ENCODE peak calls at places on chromosomes 2 and 18, in six cellular contexts. B is HCT116, M is endothelial cell of umbilical vein, F is GM12878, H is breast epithelium, E is sigmoid colon. S is an unnamed sample.

GRCh38 chr2:181924336-181924735 is 32.8 kb downstream of the ITPRID2 start:
- DNase-seq in B (no peak), M (no peak), F (no peak), H (no peak), E (no peak), S (no peak)

GRCh38 chr2:219916761-219917160 is 289.3 kb downstream of the SLC4A3 start:
- DNase-seq in B (no peak), M (no peak), F (no peak), H (no peak), E (no peak), S (no peak)

GRCh38 chr18:48007955-48008701 is 77.7 kb upstream of the SMAD2 start:
- DNase-seq in B (no peak), M (peak), F (no peak), H (peak), E (peak), S (peak)

GRCh38 chr2:214985619-214986018 is 152.8 kb downstream of the ABCA12 start:
- DNase-seq in B (no peak), M (no peak), F (no peak), H (no peak), E (no peak), S (no peak)

GRCh38 chr2:110720547-110720946 is 11.8 kb upstream of the ACOXL start:
- DNase-seq in B (no peak), M (no peak), F (no peak), H (no peak), E (no peak), S (no peak)

GRCh38 chr2:63399171-63399570 is 189.1 kb downstream of the WDPCP start:
- DNase-seq in B (no peak), M (no peak), F (no peak), H (no peak), E (no peak), S (no peak)

GRCh38 chr2:2597712-2598111 is 266.6 kb upstream of the MYT1L start:
- DNase-seq in B (no peak), M (no peak), F (no peak), H (no peak), E (no peak), S (no peak)

GRCh38 chr18:32373995-32374394 is 96.7 kb downstream of the GAREM1 start:
- DNase-seq in B (peak), M (peak), F (no peak), H (no peak), E (no peak), S (no peak)

GRCh38 chr18:30113454-30113853 is 929.1 kb downstream of the DSC3 start:
- DNase-seq in B (no peak), M (peak), F (no peak), H (no peak), E (no peak), S (no peak)

GRCh38 chr2:157256621-157257020 is 884 bp upstream of the GALNT5 start:
- DNase-seq in B (no peak), M (no peak), F (peak), H (no peak), E (no peak), S (no peak)

GRCh38 chr2:1366546-1367134 is 46.6 kb upstream of the TPO start:
- DNase-seq in B (no peak), M (no peak), F (no peak), H (no peak), E (peak), S (peak)

GRCh38 chr2:212147921-212148513 is 390.6 kb downstream of the ERBB4 start:
- DNase-seq in B (no peak), M (peak), F (no peak), H (no peak), E (no peak), S (no peak)

GRCh38 chr2:96907405-96908041 is 37.6 kb upstream of the SEMA4C start:
- DNase-seq in B (no peak), M (peak), F (no peak), H (peak), E (peak), S (no peak)

GRCh38 chr2:182949572-182950189 is 83.2 kb upstream of the FRZB start:
- DNase-seq in B (no peak), M (peak), F (no peak), H (no peak), E (no peak), S (no peak)

GRCh38 chr2:201413143-201413542 is 38.1 kb downstream of the TRAK2 start:
- DNase-seq in B (no peak), M (no peak), F (no peak), H (no peak), E (no peak), S (no peak)

GRCh38 chr2:201413552-201413951 is 37.7 kb downstream of the TRAK2 start:
- DNase-seq in B (no peak), M (no peak), F (no peak), H (no peak), E (no peak), S (no peak)

GRCh38 chr2:201411421-201411820 is 39.8 kb downstream of the TRAK2 start:
- DNase-seq in B (no peak), M (no peak), F (no peak), H (no peak), E (no peak), S (no peak)

GRCh38 chr2:201415149-201415548 is 36.1 kb downstream of the TRAK2 start:
- DNase-seq in B (no peak), M (peak), F (no peak), H (no peak), E (no peak), S (no peak)

GRCh38 chr2:201414099-201415023 is 36.9 kb downstream of the TRAK2 start:
- DNase-seq in B (no peak), M (peak), F (peak), H (no peak), E (no peak), S (no peak)
- H3K4me3 ChIP-seq in B (no peak), M (no peak), F (peak), H (no peak), E (no peak), S (no peak)

GRCh38 chr2:127022817-127023216 is 84.1 kb downstream of the BIN1 start:
- DNase-seq in B (no peak), M (no peak), F (no peak), H (no peak), E (no peak), S (no peak)
- TF ChIP-seq POLR2A in B (no peak), M (no peak), F (no peak), H (no peak), E (no peak), S (no peak)

DNA sequence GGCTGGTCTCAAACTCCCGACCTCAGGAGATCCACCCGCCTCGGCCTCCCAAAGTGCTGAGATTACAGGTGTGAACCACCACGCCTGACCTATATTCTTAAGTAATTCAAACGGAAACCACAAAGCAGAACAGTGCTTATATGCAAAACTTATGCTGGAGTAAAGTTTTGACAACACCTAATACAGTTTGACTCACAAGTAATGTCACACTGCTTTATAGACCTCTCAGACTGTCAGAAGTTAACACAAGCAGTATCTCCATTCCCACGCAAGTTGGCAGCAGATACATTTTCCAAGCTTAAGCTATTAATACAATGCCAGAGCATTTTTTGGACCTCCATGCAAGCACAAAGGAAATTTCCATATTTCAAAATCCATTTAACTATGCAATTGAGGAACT is 21.1 kb upstream of the SANBR start:
- DNase-seq in B (no peak), M (no peak), F (no peak), H (no peak), E (no peak), S (no peak)
- TF ChIP-seq POLR2AphosphoS5 in B (no peak), M (no peak), F (no peak), H (no peak), E (no peak), S (no peak)

GRCh38 chr2:122096788-122097187 is 341.3 kb downstream of the TSN start:
- DNase-seq in B (no peak), M (no peak), F (no peak), H (no peak), E (no peak), S (no peak)
- H3K4me3 ChIP-seq in B (no peak), M (no peak), F (no peak), H (no peak), E (no peak), S (no peak)

DNA sequence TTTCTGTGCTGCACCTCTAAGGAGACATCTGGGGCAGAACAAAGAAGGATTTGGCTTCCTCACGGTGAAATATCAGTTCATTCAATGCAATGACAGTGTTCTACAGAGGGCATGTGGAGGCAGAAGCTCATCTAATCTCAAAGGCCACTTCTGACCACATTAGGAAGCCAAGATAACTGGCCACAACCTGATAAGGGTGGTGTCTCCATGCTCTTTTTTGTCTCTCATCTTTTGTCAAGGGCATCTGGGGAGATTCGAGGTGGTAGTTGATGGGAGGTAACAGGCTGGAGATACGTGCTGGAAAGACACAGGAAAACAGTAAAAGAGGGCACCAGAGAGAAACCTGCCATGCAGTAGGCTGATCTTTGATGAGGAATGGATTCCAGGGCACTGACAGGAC is 303.9 kb downstream of the LRATD1 start:
- DNase-seq in B (no peak), M (no peak), F (no peak), H (no peak), E (no peak), S (no peak)
- TF ChIP-seq POLR2A in B (no peak), M (no peak), F (no peak), H (no peak), E (no peak), S (no peak)

DNA sequence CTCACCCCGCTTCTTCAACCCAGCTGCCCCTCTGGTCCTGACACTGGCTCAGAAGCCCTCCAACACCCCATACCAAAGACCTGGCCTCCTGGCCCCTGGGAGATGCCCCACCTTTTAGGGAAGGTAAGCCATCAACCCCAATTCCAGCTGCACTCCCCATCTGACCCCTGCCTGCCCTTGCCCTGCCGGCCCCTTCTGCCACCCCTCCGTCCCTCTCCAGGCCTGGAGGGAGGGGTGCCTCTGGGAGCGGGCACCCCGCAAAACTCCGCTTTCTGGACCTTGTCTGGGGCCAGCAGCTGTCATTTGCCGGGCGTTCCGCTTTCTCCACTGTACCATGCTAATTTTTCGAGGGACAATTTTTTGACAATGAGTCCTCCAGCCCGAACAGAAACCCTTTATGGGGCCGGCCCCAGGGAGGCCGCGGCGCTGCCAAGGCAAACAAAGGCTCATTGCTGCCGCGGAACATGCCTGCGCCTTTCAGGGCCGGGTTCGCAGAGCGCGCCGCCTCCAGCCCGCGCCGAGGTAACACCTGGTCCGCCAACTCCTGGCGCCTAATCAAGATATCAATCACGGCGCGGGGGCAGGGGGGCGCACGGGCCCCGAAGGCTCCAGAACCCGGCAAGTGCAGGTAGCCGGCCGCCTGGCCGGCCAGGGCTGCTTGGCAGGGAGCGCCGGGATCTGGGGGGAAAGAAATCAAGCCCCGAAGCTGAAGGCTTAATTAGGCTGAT is 96.0 kb downstream of the INHBB start:
- DNase-seq in B (no peak), M (no peak), F (no peak), H (peak), E (peak), S (peak)
- TF ChIP-seq POLR2AphosphoS5 in B (no peak), M (no peak), F (no peak), H (peak), E (no peak), S (no peak)

GRCh38 chr2:207515671-207516070 is 14.1 kb upstream of the CREB1 start:
- DNase-seq in B (no peak), M (no peak), F (no peak), H (no peak), E (no peak), S (no peak)
- H3K4me3 ChIP-seq in B (no peak), M (no peak), F (no peak), H (no peak), E (no peak), S (no peak)